ENCODE peak calls at places on chromosomes 7 and 10, in four cellular contexts. G is Calu3, W is progenitor cell of endocrine pancreas, P is osteocyte. V is an unnamed sample.

GRCh38 chr7:91242097-91242846 is 22.0 kb upstream of the FZD1 start:
- DNase-seq in G (no peak), W (no peak), P (no peak), V (no peak)

GRCh38 chr7:143410523-143411004 is 1.9 kb upstream of the EPHA1 start:
- DNase-seq in G (no peak), W (no peak), P (no peak), V (no peak)

GRCh38 chr7:26688388-26688787 is 176.0 kb downstream of the SKAP2 start:
- DNase-seq in G (no peak), W (no peak), P (no peak), V (no peak)

GRCh38 chr10:110498087-110498981 is 627 bp downstream of the DUSP5 start:
- DNase-seq in G (peak), W (peak), P (peak), V (peak)

GRCh38 chr7:23590529-23590928 is 6.7 kb upstream of the CCDC126 start:
- DNase-seq in G (no peak), W (no peak), P (no peak), V (no peak)

GRCh38 chr10:1160561-1160961 is 104.4 kb downstream of the WDR37 start:
- DNase-seq in G (no peak), W (no peak), P (peak), V (no peak)

GRCh38 chr10:113543455-113543955 is 9.3 kb upstream of the HABP2 start:
- DNase-seq in G (no peak), W (no peak), P (no peak), V (no peak)

GRCh38 chr10:104353325-104354048 is at the start of gene CFAP58:
- DNase-seq in G (peak), W (peak), P (peak), V (peak)

GRCh38 chr7:47346378-47346914 is 235.5 kb downstream of the TNS3 start:
- DNase-seq in G (no peak), W (no peak), P (no peak), V (no peak)

GRCh38 chr7:99448855-99449254 is 10.1 kb downstream of the CPSF4 start:
- DNase-seq in G (no peak), W (no peak), P (no peak), V (no peak)

GRCh38 chr7:51251292-51251691 is 65.3 kb downstream of the COBL start:
- DNase-seq in G (no peak), W (no peak), P (no peak), V (no peak)

GRCh38 chr10:18231480-18231879 is 91.3 kb downstream of the CACNB2 start:
- DNase-seq in G (no peak), W (no peak), P (no peak), V (no peak)

GRCh38 chr10:102601639-102602038 is 42.6 kb upstream of the TRIM8 start:
- DNase-seq in G (no peak), W (no peak), P (no peak), V (no peak)

GRCh38 chr10:33145451-33146188 is 187.6 kb upstream of the ITGB1 start:
- DNase-seq in G (peak), W (no peak), P (no peak), V (no peak)

GRCh38 chr10:30439931-30440330 is 5.9 kb downstream of the MAP3K8 start:
- DNase-seq in G (no peak), W (no peak), P (no peak), V (no peak)

GRCh38 chr7:1537631-1538412 is 7.3 kb downstream of the MAFK start:
- DNase-seq in G (peak), W (peak), P (peak), V (peak)

GRCh38 chr7:99631311-99632109 is 14.8 kb downstream of the ZSCAN25 start:
- DNase-seq in G (peak), W (no peak), P (no peak), V (no peak)

GRCh38 chr10:47384148-47384921 is at the start of gene ZNF488:
- DNase-seq in G (peak), W (peak), P (peak), V (peak)

GRCh38 chr7:20598479-20599419 is 16.7 kb upstream of the ABCB5 start:
- DNase-seq in G (peak), W (no peak), P (no peak), V (no peak)

GRCh38 chr10:49550563-49550962 is 11.6 kb upstream of the ERCC6 start:
- DNase-seq in G (peak), W (no peak), P (no peak), V (no peak)

GRCh38 chr7:17770710-17771375 is 169.5 kb downstream of the SNX13 start:
- DNase-seq in G (no peak), W (no peak), P (no peak), V (no peak)

GRCh38 chr7:27146491-27147210 is 923 bp downstream of the HOXA6 start:
- DNase-seq in G (no peak), W (no peak), P (no peak), V (no peak)

GRCh38 chr10:69123306-69123746 is 652 bp upstream of the VPS26A start:
- DNase-seq in G (no peak), W (no peak), P (no peak), V (peak)

GRCh38 chr10:7314068-7314646 is 96.7 kb downstream of the SFMBT2 start:
- DNase-seq in G (no peak), W (no peak), P (no peak), V (no peak)

GRCh38 chr7:49850921-49851613 is 77.6 kb downstream of the VWC2 start:
- DNase-seq in G (no peak), W (no peak), P (no peak), V (peak)

GRCh38 chr7:155471728-155472127 is 13.8 kb downstream of the EN2 start:
- DNase-seq in G (no peak), W (no peak), P (no peak), V (no peak)

GRCh38 chr10:26696786-26697162 is 727 bp upstream of the PDSS1 start:
- DNase-seq in G (no peak), W (no peak), P (no peak), V (no peak)

GRCh38 chr7:78377532-78377931 is 579.0 kb downstream of the PHTF2 start:
- DNase-seq in G (no peak), W (no peak), P (no peak), V (no peak)

GRCh38 chr7:101995121-101995520 is 177.7 kb downstream of the CUX1 start:
- DNase-seq in G (no peak), W (no peak), P (no peak), V (no peak)

GRCh38 chr10:21524131-21524525 is 1.4 kb downstream of the SKIDA1 start:
- DNase-seq in G (no peak), W (no peak), P (no peak), V (no peak)

GRCh38 chr10:7408494-7409044 is 2.3 kb downstream of the SFMBT2 start:
- DNase-seq in G (peak), W (peak), P (no peak), V (peak)

GRCh38 chr7:74057987-74058386 is 25.6 kb upstream of the LIMK1 start:
- DNase-seq in G (no peak), W (no peak), P (no peak), V (no peak)

GRCh38 chr10:69397972-69398371 is 18.7 kb downstream of the TACR2 start:
- DNase-seq in G (no peak), W (no peak), P (no peak), V (no peak)

GRCh38 chr7:47413526-47414341 is 168.2 kb downstream of the TNS3 start:
- DNase-seq in G (no peak), W (no peak), P (peak), V (no peak)

GRCh38 chr10:126478600-126478999 is 90.3 kb upstream of the ADAM12 start:
- DNase-seq in G (no peak), W (no peak), P (peak), V (no peak)

GRCh38 chr7:151058766-151059361 is 525 bp upstream of the SLC4A2 start:
- DNase-seq in G (no peak), W (no peak), P (no peak), V (no peak)

GRCh38 chr7:50793947-50794570 is 11.4 kb upstream of the GRB10 start:
- DNase-seq in G (no peak), W (no peak), P (no peak), V (no peak)

GRCh38 chr7:3427957-3428356 is 126.9 kb downstream of the SDK1 start:
- DNase-seq in G (no peak), W (no peak), P (no peak), V (no peak)

DNA sequence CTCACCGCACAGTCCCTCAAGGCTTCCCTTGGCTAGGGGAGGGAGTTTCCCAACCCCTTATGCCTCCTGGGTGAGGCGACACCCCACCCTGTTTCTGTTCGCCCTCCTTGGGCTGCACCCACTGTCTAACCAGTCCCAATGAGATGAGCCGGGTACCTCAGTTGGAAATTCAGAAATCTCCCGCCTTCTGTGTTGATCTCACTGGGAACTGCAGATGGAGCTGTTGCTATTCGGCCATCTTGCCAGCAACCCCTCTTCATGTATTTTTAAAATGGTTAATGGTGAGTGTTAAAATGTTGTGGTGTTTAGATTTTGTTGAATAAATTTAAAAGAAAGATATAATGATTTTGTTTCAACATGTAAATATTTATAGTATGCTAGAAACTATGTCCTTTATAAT is 22.0 kb downstream of the UMAD1 start:
- DNase-seq in G (no peak), W (no peak), P (no peak), V (peak)
- TF ChIP-seq CTCF in G (no peak), W (peak), P (peak), V (peak)

GRCh38 chr10:86390337-86391120 is 23.9 kb upstream of the GRID1 start:
- DNase-seq in G (no peak), W (no peak), P (peak), V (no peak)

GRCh38 chr10:86388119-86388704 is 21.6 kb upstream of the GRID1 start:
- DNase-seq in G (no peak), W (no peak), P (peak), V (no peak)

GRCh38 chr10:86387221-86387794 is 20.7 kb upstream of the GRID1 start:
- DNase-seq in G (no peak), W (no peak), P (peak), V (no peak)

GRCh38 chr10:86391236-86391840 is 24.7 kb upstream of the GRID1 start:
- DNase-seq in G (no peak), W (no peak), P (peak), V (no peak)

GRCh38 chr10:86389441-86390193 is 23.0 kb upstream of the GRID1 start:
- DNase-seq in G (peak), W (peak), P (peak), V (peak)
- TF ChIP-seq CTCF in G (no peak), W (peak), P (no peak), V (no peak)

GRCh38 chr7:7654964-7655363 is 14.4 kb downstream of the UMAD1 start:
- DNase-seq in G (no peak), W (no peak), P (no peak), V (no peak)

GRCh38 chr7:7650682-7651206 is 10.2 kb downstream of the UMAD1 start:
- DNase-seq in G (no peak), W (no peak), P (no peak), V (no peak)

GRCh38 chr7:7651479-7651878 is 10.9 kb downstream of the UMAD1 start:
- DNase-seq in G (no peak), W (no peak), P (no peak), V (no peak)

GRCh38 chr7:7653140-7653539 is 12.6 kb downstream of the UMAD1 start:
- DNase-seq in G (no peak), W (no peak), P (no peak), V (no peak)

DNA sequence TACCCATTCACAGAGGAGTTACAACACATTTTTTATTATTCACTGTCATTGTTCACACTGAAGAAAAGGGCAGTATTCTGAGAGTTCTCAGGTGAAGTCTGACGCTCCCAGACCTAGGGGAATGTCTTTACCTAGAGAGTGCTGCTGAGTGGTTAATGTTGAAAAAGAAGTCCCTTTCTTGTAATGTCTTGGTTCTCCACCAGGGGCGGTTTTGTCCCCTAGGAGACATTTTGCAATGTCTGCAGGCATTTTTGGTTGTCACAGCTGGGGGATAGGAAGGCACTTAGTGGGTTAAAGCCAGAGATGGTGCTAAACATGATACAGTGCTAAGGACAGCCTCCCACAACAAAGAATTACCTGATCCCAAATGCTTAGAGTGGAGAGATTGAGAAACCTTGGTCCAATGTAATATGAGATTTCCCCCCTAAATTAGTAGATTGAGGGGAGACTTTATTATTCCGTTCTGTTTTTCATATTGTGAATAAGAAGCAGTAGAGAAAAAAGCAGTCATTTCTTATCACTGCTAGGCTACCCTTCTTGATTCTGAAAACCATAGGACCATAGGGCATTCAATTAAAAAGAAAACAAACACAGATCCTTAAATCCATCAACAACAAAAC is 13.1 kb downstream of the UMAD1 start:
- DNase-seq in G (peak), W (no peak), P (no peak), V (peak)
- TF ChIP-seq CTCF in G (peak), W (peak), P (peak), V (peak)

GRCh38 chr10:116836902-116837513 is 12.3 kb upstream of the ENO4 start:
- DNase-seq in G (no peak), W (no peak), P (no peak), V (no peak)
- TF ChIP-seq CTCF in G (no peak), W (no peak), P (peak), V (no peak)

DNA sequence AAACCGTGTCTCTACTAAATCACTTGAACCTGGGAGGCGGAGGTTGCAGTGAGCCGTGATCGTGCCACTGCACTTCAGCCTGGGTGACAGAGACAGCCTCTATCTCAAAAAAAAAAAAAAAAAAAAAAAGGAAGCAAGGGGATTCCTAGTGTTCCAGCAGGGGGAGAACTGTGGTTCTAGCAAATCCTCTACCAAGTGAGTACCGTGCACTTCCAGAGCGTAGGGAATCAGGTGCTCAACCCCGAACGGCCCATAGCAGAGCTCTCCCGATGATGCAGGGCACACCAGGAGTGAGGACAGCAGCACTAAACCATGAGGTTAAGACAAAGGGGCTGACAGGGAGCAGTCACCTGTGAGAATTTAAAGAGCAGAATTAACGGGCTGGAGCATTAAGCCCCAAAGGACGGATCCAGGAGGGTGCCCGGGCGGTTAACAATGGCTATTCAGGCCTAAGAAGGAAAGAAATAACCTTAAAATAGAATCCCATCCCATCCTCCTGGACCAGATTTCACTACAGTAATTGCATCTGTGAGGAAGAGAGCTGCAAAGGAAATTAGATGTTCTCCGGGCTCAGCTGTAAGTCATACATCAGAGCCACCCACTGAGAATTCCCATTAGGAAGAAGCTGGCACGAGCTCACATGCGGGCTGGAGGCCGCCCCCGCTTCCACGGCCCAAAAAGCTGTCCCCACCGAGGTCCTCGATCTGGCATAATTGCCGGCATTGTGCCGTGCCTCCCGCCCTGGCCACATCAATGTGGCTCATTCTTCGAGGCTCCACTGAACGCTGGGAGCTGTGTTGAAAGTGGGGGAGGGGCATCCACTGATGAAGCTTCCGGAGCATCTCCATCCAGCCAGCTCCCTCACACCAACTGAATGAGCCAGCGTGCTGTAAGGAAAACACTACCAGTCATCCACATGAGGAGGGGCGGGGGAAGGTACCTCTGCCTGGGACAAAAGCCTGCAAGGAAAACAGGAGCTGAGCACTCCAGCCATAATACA is 173.4 kb downstream of the PTPRN2 start:
- DNase-seq in G (no peak), W (no peak), P (no peak), V (no peak)
- TF ChIP-seq CTCF in G (no peak), W (no peak), P (no peak), V (peak)

DNA sequence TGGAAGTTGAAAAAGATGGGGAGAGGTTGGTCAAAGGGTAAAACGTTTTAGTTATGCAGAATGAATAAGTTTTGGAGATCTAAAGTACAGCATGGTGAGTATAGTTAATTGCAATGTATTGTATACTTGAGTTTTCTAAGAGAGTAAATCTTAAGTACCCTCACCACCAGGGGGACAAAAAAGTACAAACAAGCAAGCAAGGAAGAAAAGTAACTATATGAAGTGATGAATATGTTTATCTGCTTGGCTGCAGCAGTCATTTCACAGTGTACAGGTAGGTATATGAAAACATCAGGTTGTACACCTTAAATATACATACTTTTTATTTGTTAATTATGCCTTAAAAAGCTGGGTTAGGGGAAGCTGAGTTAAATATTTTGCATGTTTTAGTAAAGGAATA is 157.3 kb downstream of the PCLO start:
- DNase-seq in G (no peak), W (no peak), P (no peak), V (no peak)
- TF ChIP-seq CTCF in G (no peak), W (peak), P (peak), V (peak)